ENCODE peak calls at places on chromosomes 13 and 19, in six cellular contexts. One of them, this sample, is unnamed.

GRCh38 chr19:15222738-15223648 is 9.3 kb downstream of the EPHX3 start:
- DNase-seq in fibroblast of lung: peak; percentile 95
- DNase-seq in endodermal cell: peak; percentile 98
- DNase-seq in heart right ventricle: peak; percentile 94
- DNase-seq in suprapubic skin: peak; percentile 89
- DNase-seq in CD4-positive, alpha-beta T cell: peak; percentile 71
- DNase-seq in this sample: peak; percentile 98

GRCh38 chr19:29893606-29894284 is 48.3 kb upstream of the URI1 start:
- DNase-seq in suprapubic skin: no peak
- DNase-seq in fibroblast of lung: no peak
- DNase-seq in heart right ventricle: no peak
- DNase-seq in endodermal cell: no peak
- DNase-seq in CD4-positive, alpha-beta T cell: no peak
- DNase-seq in this sample: peak; percentile 33

GRCh38 chr13:73106513-73107214 is 47.9 kb downstream of the KLF5 start:
- DNase-seq in CD4-positive, alpha-beta T cell: no peak
- DNase-seq in endodermal cell: no peak
- DNase-seq in heart right ventricle: no peak
- DNase-seq in suprapubic skin: no peak
- DNase-seq in fibroblast of lung: no peak
- DNase-seq in this sample: no peak

GRCh38 chr13:43676320-43676719 is 110.5 kb downstream of the ENOX1 start:
- DNase-seq in CD4-positive, alpha-beta T cell: no peak
- DNase-seq in endodermal cell: no peak
- DNase-seq in heart right ventricle: no peak
- DNase-seq in fibroblast of lung: no peak
- DNase-seq in suprapubic skin: no peak
- DNase-seq in this sample: no peak

GRCh38 chr13:33313504-33313903 is 27.9 kb upstream of the STARD13 start:
- DNase-seq in endodermal cell: no peak
- DNase-seq in heart right ventricle: no peak
- DNase-seq in suprapubic skin: no peak
- DNase-seq in fibroblast of lung: no peak
- DNase-seq in CD4-positive, alpha-beta T cell: no peak
- DNase-seq in this sample: no peak

GRCh38 chr13:25180795-25181537 is 8.9 kb upstream of the AMER2 start:
- DNase-seq in suprapubic skin: no peak
- DNase-seq in heart right ventricle: no peak
- DNase-seq in fibroblast of lung: no peak
- DNase-seq in endodermal cell: no peak
- DNase-seq in CD4-positive, alpha-beta T cell: no peak
- DNase-seq in this sample: no peak

GRCh38 chr13:40682449-40683240 is 16.2 kb upstream of the FOXO1 start:
- DNase-seq in heart right ventricle: no peak
- DNase-seq in fibroblast of lung: peak; percentile 62
- DNase-seq in endodermal cell: peak; percentile 52
- DNase-seq in suprapubic skin: no peak
- DNase-seq in CD4-positive, alpha-beta T cell: no peak
- DNase-seq in this sample: peak; percentile 66

GRCh38 chr19:50191270-50191669 is 12.2 kb upstream of the MYH14 start:
- DNase-seq in endodermal cell: no peak
- DNase-seq in suprapubic skin: no peak
- DNase-seq in CD4-positive, alpha-beta T cell: no peak
- DNase-seq in heart right ventricle: no peak
- DNase-seq in fibroblast of lung: peak; percentile 4
- DNase-seq in this sample: no peak

GRCh38 chr13:42971670-42972355 is 20.2 kb downstream of the EPSTI1 start:
- DNase-seq in fibroblast of lung: no peak
- DNase-seq in heart right ventricle: no peak
- DNase-seq in endodermal cell: no peak
- DNase-seq in suprapubic skin: no peak
- DNase-seq in CD4-positive, alpha-beta T cell: no peak
- DNase-seq in this sample: peak; percentile 78

GRCh38 chr19:13951799-13952153 is 533 bp upstream of the DCAF15 start:
- DNase-seq in CD4-positive, alpha-beta T cell: no peak
- DNase-seq in suprapubic skin: no peak
- DNase-seq in fibroblast of lung: no peak
- DNase-seq in heart right ventricle: no peak
- DNase-seq in endodermal cell: no peak
- DNase-seq in this sample: no peak

GRCh38 chr19:18939922-18940775 is 868 bp downstream of the HOMER3 start:
- DNase-seq in CD4-positive, alpha-beta T cell: no peak
- DNase-seq in fibroblast of lung: peak; percentile 57
- DNase-seq in suprapubic skin: no peak
- DNase-seq in endodermal cell: peak; percentile 81
- DNase-seq in heart right ventricle: peak; percentile 62
- DNase-seq in this sample: peak; percentile 55

GRCh38 chr19:45809643-45810159 is 5.4 kb downstream of the RSPH6A start:
- DNase-seq in endodermal cell: peak; percentile 71
- DNase-seq in heart right ventricle: no peak
- DNase-seq in CD4-positive, alpha-beta T cell: no peak
- DNase-seq in fibroblast of lung: peak; percentile 77
- DNase-seq in suprapubic skin: no peak
- DNase-seq in this sample: peak; percentile 76

GRCh38 chr13:113561417-113562084 is 23.0 kb upstream of the TFDP1 start:
- DNase-seq in heart right ventricle: no peak
- DNase-seq in endodermal cell: peak; percentile 47
- DNase-seq in CD4-positive, alpha-beta T cell: no peak
- DNase-seq in fibroblast of lung: no peak
- DNase-seq in suprapubic skin: peak; percentile 55
- DNase-seq in this sample: no peak

GRCh38 chr13:41780736-41781708 is 179.9 kb downstream of the VWA8 start:
- DNase-seq in fibroblast of lung: peak; percentile 74
- DNase-seq in heart right ventricle: peak; percentile 11
- DNase-seq in CD4-positive, alpha-beta T cell: no peak
- DNase-seq in endodermal cell: no peak
- DNase-seq in suprapubic skin: no peak
- DNase-seq in this sample: peak; percentile 91

GRCh38 chr19:39372047-39372802 is 18.7 kb downstream of the PAF1 start:
- DNase-seq in suprapubic skin: peak; percentile 93
- DNase-seq in heart right ventricle: peak; percentile 86
- DNase-seq in fibroblast of lung: peak; percentile 96
- DNase-seq in endodermal cell: no peak
- DNase-seq in CD4-positive, alpha-beta T cell: no peak
- DNase-seq in this sample: peak; percentile 99

GRCh38 chr13:66586489-66586888 is 643.6 kb downstream of the PCDH9 start:
- DNase-seq in fibroblast of lung: peak; percentile 7
- DNase-seq in CD4-positive, alpha-beta T cell: no peak
- DNase-seq in endodermal cell: no peak
- DNase-seq in suprapubic skin: no peak
- DNase-seq in heart right ventricle: no peak
- DNase-seq in this sample: no peak

GRCh38 chr13:40668335-40668734 is 1.9 kb upstream of the FOXO1 start:
- DNase-seq in suprapubic skin: peak; percentile 82
- DNase-seq in heart right ventricle: peak; percentile 42
- DNase-seq in fibroblast of lung: peak; percentile 27
- DNase-seq in CD4-positive, alpha-beta T cell: peak; percentile 44
- DNase-seq in endodermal cell: peak; percentile 73
- DNase-seq in this sample: no peak

GRCh38 chr13:110341445-110342247 is 34.6 kb downstream of the COL4A2 start:
- DNase-seq in heart right ventricle: peak; percentile 68
- DNase-seq in endodermal cell: no peak
- DNase-seq in CD4-positive, alpha-beta T cell: no peak
- DNase-seq in suprapubic skin: no peak
- DNase-seq in fibroblast of lung: peak; percentile 78
- DNase-seq in this sample: peak; percentile 49

GRCh38 chr13:111936267-111936925 is 130.6 kb upstream of the SOX1 start:
- DNase-seq in suprapubic skin: peak; percentile 54
- DNase-seq in CD4-positive, alpha-beta T cell: no peak
- DNase-seq in endodermal cell: peak; percentile 32
- DNase-seq in fibroblast of lung: no peak
- DNase-seq in heart right ventricle: no peak
- DNase-seq in this sample: no peak

GRCh38 chr19:39411006-39411831 is 1.2 kb upstream of the PLEKHG2 start:
- DNase-seq in suprapubic skin: peak; percentile 84
- DNase-seq in endodermal cell: peak; percentile 70
- DNase-seq in fibroblast of lung: peak; percentile 76
- DNase-seq in heart right ventricle: no peak
- DNase-seq in CD4-positive, alpha-beta T cell: no peak
- DNase-seq in this sample: peak; percentile 69

GRCh38 chr19:54209748-54210494 is 9.3 kb downstream of the RPS9 start:
- DNase-seq in heart right ventricle: peak; percentile 82
- DNase-seq in CD4-positive, alpha-beta T cell: no peak
- DNase-seq in fibroblast of lung: peak; percentile 99
- DNase-seq in endodermal cell: no peak
- DNase-seq in suprapubic skin: peak; percentile 79
- DNase-seq in this sample: peak; percentile 52

DNA sequence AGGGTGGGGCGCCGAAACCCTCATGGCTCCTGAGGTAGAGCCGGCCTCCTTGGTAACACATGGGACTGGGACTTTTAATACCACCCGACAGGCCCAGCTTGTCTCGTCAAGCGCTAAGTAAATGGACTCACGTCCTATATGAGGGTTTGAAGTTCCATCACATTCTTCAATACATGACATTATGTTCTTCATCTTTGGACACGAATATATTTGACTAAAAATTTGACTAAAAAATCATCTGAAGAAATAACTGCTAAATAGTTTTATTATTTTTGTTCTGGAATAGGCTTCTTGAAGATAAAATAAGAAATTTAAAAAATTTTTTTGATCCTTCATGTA is 335 bp upstream of the ZNF607 start:
- DNase-seq in suprapubic skin: no peak
- DNase-seq in fibroblast of lung: no peak
- DNase-seq in heart right ventricle: no peak
- DNase-seq in endodermal cell: no peak
- DNase-seq in CD4-positive, alpha-beta T cell: no peak
- DNase-seq in this sample: no peak
- TF ChIP-seq CTCF in suprapubic skin: no peak
- TF ChIP-seq CTCF in fibroblast of lung: no peak
- TF ChIP-seq CTCF in heart right ventricle: no peak
- TF ChIP-seq CTCF in endodermal cell: no peak
- TF ChIP-seq CTCF in CD4-positive, alpha-beta T cell: no peak
- TF ChIP-seq CTCF in this sample: no peak

GRCh38 chr19:3227054-3227626 is 2.7 kb downstream of the CELF5 start:
- DNase-seq in endodermal cell: no peak
- DNase-seq in suprapubic skin: no peak
- DNase-seq in fibroblast of lung: no peak
- DNase-seq in heart right ventricle: no peak
- DNase-seq in CD4-positive, alpha-beta T cell: no peak
- DNase-seq in this sample: no peak
- H3K27me3 ChIP-seq in endodermal cell: peaks cover 31% of the 10 kb centered on the region
- H3K27me3 ChIP-seq in suprapubic skin: peaks cover 83% of the 10 kb centered on the region
- H3K27me3 ChIP-seq in fibroblast of lung: peaks cover 44% of the 10 kb centered on the region
- H3K27me3 ChIP-seq in heart right ventricle: peaks cover 71% of the 10 kb centered on the region
- H3K27me3 ChIP-seq in CD4-positive, alpha-beta T cell: peaks cover 40% of the 10 kb centered on the region
- H3K27me3 ChIP-seq in this sample: peaks cover 71% of the 10 kb centered on the region

GRCh38 chr19:3479819-3480215 is 508 bp downstream of the SMIM24 start:
- DNase-seq in CD4-positive, alpha-beta T cell: no peak
- DNase-seq in fibroblast of lung: no peak
- DNase-seq in suprapubic skin: no peak
- DNase-seq in endodermal cell: peak; percentile 76
- DNase-seq in heart right ventricle: no peak
- DNase-seq in this sample: no peak
- H3K9me3 ChIP-seq in CD4-positive, alpha-beta T cell: no peaks in the 10 kb centered on the region
- H3K9me3 ChIP-seq in fibroblast of lung: no peaks in the 10 kb centered on the region
- H3K9me3 ChIP-seq in suprapubic skin: no peaks in the 10 kb centered on the region
- H3K9me3 ChIP-seq in endodermal cell: no peaks in the 10 kb centered on the region
- H3K9me3 ChIP-seq in heart right ventricle: no peaks in the 10 kb centered on the region
- H3K9me3 ChIP-seq in this sample: no peaks in the 10 kb centered on the region

DNA sequence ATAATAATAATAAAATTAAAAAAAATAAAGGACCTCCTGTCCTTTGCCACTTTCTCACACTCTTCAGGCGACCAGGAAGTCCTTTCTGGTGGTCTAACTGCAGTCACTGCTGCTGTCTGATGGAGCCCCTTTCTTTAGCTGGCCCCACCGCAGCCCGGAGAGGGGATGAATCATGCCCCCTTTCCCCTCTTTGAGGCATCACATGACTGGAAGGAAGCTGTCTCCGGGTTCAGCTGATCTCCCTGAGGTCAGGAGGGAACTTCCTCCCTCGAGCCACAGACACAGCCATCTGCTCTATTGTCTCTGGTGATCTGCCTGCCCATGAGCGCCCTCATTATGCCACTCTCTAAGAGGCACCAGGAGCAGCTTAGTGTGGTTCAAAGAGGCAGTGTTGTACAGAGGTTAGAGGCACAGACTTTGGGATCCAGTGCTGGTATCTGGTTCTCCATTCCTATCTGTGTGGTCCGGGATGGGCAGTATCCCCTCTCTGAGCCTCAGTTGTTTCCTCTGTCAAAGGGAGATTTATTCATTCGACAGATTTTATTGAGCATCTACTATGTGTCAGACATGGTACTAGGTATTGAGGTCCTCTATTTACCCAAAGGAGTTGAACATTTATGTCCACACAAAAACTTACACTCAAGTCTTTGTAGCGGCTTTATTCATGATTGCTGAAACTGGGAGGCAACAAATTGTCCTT is 30.0 kb downstream of the VAV1 start:
- DNase-seq in CD4-positive, alpha-beta T cell: peak; percentile 60
- DNase-seq in heart right ventricle: peak; percentile 29
- DNase-seq in fibroblast of lung: no peak
- DNase-seq in endodermal cell: peak; percentile 56
- DNase-seq in suprapubic skin: peak; percentile 78
- DNase-seq in this sample: peak; percentile 23
- TF ChIP-seq CTCF in CD4-positive, alpha-beta T cell: no peak
- TF ChIP-seq CTCF in heart right ventricle: peak; percentile 22
- TF ChIP-seq CTCF in fibroblast of lung: no peak
- TF ChIP-seq CTCF in endodermal cell: no peak
- TF ChIP-seq CTCF in suprapubic skin: no peak
- TF ChIP-seq CTCF in this sample: no peak

DNA sequence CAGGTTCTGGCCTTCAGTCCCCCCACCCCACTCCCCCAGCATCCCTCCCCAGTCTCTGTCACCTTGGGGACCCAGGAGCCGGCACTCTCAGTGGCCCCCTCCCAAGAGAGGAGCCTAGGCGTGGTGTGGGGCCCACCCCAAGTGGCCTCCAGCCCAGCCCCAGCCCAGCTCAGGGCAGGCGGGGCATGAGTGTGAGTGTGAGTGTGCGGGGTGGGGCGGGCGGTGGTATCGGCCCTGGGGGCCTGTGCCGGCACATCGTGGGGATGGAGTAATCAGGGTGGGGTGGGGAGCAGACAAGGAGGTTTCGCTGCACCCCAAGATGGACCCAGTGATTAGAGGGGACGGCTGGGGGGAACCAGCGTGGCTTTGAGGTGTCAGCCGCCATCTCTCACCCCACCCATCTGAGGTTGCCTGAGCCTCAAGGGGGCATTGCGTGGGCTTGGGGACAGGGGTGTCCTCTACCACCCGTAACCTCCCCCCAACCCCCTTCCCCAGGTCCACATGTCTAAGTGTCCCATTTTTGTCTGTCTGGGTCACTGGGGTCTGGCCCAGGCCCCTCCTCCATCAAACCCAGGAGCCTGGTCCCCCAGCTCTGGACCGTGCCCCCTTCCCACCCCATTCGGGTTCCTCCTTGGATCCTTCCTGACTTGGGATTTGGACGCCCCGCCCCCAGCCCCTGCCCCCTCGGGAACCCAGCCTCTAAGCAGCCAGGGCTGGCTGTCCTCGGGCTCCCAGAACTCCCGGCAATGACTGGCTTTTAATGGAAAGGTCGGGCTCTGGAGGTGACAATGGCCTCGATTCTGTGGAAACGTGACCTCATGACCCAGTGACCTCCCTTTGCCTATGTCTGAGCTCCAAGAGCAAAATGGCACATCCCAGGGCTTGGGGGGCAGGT is 6.9 kb upstream of the SULT2B1 start:
- DNase-seq in fibroblast of lung: no peak
- DNase-seq in CD4-positive, alpha-beta T cell: no peak
- DNase-seq in endodermal cell: peak; percentile 85
- DNase-seq in suprapubic skin: no peak
- DNase-seq in heart right ventricle: no peak
- DNase-seq in this sample: no peak
- H3K27me3 ChIP-seq in fibroblast of lung: no peaks in the 10 kb centered on the region
- H3K27me3 ChIP-seq in CD4-positive, alpha-beta T cell: no peaks in the 10 kb centered on the region
- H3K27me3 ChIP-seq in endodermal cell: no peaks in the 10 kb centered on the region
- H3K27me3 ChIP-seq in suprapubic skin: no peaks in the 10 kb centered on the region
- H3K27me3 ChIP-seq in heart right ventricle: peaks cover 25% of the 10 kb centered on the region
- H3K27me3 ChIP-seq in this sample: no peaks in the 10 kb centered on the region